ENCODE peak calls at places on chromosomes 4 and X, in eight cellular contexts. T is SJSA1; C is tibial nerve; N is upper lobe of right lung; U is naive thymus-derived CD4-positive, alpha-beta T cell; S is CD8-positive, alpha-beta T cell; O is pancreas; P is psoas muscle. W is an unnamed sample.

GRCh38 chrX:45479196-45479834 is 278.6 kb upstream of the DIPK2B start:
- DNase-seq in U (no peak), P (no peak), T (peak; percentile 46), N (no peak), O (no peak), C (no peak), S (no peak), W (no peak)

GRCh38 chrX:64379924-64380323 is 15.3 kb downstream of the MTMR8 start:
- DNase-seq in O (no peak), U (no peak), P (no peak), C (no peak), N (no peak), T (no peak), S (no peak), W (no peak)

GRCh38 chr4:61200991-61201526 is 933 bp downstream of the ADGRL3 start:
- DNase-seq in C (peak; percentile 7), U (no peak), T (no peak), N (no peak), P (no peak), S (no peak), O (no peak), W (no peak)

GRCh38 chr4:15374697-15375096 is 53.1 kb upstream of the C1QTNF7 start:
- DNase-seq in O (no peak), T (no peak), P (no peak), S (no peak), U (no peak), C (no peak), N (no peak), W (no peak)

GRCh38 chr4:28827866-28828265 is 1892.3 kb upstream of the PCDH7 start:
- DNase-seq in O (no peak), S (no peak), T (no peak), P (no peak), N (no peak), U (no peak), C (no peak), W (no peak)

GRCh38 chrX:37754518-37754917 is 25.3 kb upstream of the CYBB start:
- DNase-seq in T (no peak), S (no peak), C (no peak), N (no peak), U (no peak), O (no peak), P (no peak), W (no peak)

GRCh38 chr4:3375688-3376087 is 66.1 kb upstream of the HGFAC start:
- DNase-seq in N (no peak), P (peak; percentile 83), T (peak; percentile 89), S (no peak), C (no peak), O (no peak), U (no peak), W (no peak)

GRCh38 chr4:7050481-7051143 is 7.4 kb downstream of the TADA2B start:
- DNase-seq in T (no peak), U (no peak), O (peak; percentile 67), C (no peak), S (no peak), P (no peak), N (no peak), W (no peak)

GRCh38 chr4:78532046-78532445 is 19.5 kb upstream of the ANXA3 start:
- DNase-seq in U (no peak), O (no peak), S (no peak), C (no peak), P (no peak), T (no peak), N (no peak), W (no peak)

GRCh38 chrX:46686003-46686645 is 72.8 kb downstream of the SLC9A7 start:
- DNase-seq in S (peak; percentile 20), O (no peak), C (peak; percentile 34), P (no peak), T (peak; percentile 37), U (no peak), N (no peak), W (peak; percentile 4)

GRCh38 chr4:35793045-35793722 is 451.1 kb downstream of the ARAP2 start:
- DNase-seq in O (no peak), T (no peak), C (no peak), S (no peak), U (no peak), N (no peak), P (no peak), W (no peak)

GRCh38 chr4:110483516-110483915 is 7.6 kb downstream of the ENPEP start:
- DNase-seq in N (no peak), C (no peak), T (no peak), P (no peak), S (no peak), U (no peak), O (no peak), W (no peak)

GRCh38 chrX:119503484-119503861 is 35.2 kb downstream of the SLC25A5 start:
- DNase-seq in C (no peak), T (peak; percentile 74), N (peak; percentile 73), S (no peak), O (peak; percentile 46), P (peak; percentile 34), U (no peak), W (no peak)

GRCh38 chrX:30893206-30893605 is 4.2 kb upstream of the TAB3 start:
- DNase-seq in U (no peak), S (no peak), O (no peak), N (no peak), P (no peak), C (no peak), T (no peak), W (no peak)

GRCh38 chrX:116009871-116010710 is 160.5 kb upstream of the AGTR2 start:
- DNase-seq in N (peak; percentile 70), S (no peak), T (no peak), C (no peak), O (no peak), P (no peak), U (no peak), W (no peak)

GRCh38 chrX:68710870-68711576 is 63.6 kb downstream of the STARD8 start:
- DNase-seq in N (no peak), P (peak; percentile 28), U (no peak), S (no peak), C (peak; percentile 28), O (peak; percentile 19), T (no peak), W (no peak)

DNA sequence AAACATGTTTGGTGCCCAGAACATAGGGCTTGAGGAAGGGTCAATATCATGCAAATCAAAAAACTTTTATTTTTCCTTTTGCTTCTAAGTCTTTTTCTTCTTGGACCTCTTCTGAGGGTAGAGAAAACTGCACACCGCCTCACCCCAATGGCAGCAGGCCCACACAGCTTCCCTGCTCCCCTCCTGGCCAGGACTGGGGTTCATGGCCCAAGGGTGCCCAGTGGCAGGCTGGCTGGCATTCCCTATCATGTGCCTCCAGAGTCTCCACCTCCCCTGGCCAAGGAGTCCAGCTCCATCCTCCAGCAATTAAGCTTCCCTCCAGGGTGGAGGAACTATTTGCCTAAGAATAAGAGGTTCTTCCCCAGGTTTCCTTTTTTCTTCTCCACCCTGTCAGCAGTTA is 529.6 kb upstream of the SPANXN1 start:
- DNase-seq in N (no peak), P (no peak), U (no peak), C (no peak), T (no peak), O (no peak), S (no peak), W (no peak)
- H3K9me3 ChIP-seq in N (no peaks in the 10 kb centered on the region), P (no peaks in the 10 kb centered on the region), U (no peaks in the 10 kb centered on the region), C (no peaks in the 10 kb centered on the region), T (no peaks in the 10 kb centered on the region), O (no peaks in the 10 kb centered on the region), S (no peaks in the 10 kb centered on the region), W (no peaks in the 10 kb centered on the region)

DNA sequence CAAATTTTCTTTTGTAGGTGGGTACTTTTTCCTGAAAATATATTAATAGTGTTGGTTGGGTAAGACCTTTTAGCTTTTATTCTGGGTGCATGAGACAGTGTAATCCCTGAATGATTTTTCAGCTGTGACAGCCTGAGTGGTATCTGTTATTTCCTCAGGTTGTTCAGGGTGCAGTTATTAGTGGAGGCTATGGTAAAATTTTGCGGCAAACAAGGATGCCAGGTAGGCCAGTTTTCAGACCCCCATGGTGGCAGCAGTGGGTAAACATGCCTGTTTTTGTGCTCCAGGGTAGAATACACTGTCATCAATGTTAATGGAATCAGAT is 47.9 kb upstream of the GRID2 start:
- DNase-seq in O (no peak), N (no peak), T (no peak), C (no peak), S (no peak), P (no peak), U (no peak), W (no peak)
- H3K9me3 ChIP-seq in O (no peaks in the 10 kb centered on the region), N (no peaks in the 10 kb centered on the region), T (no peaks in the 10 kb centered on the region), C (peaks cover 37% of the 10 kb centered on the region), S (no peaks in the 10 kb centered on the region), P (peaks cover 9% of the 10 kb centered on the region), U (peaks cover 8% of the 10 kb centered on the region), W (no peaks in the 10 kb centered on the region)

GRCh38 chrX:131693359-131693758 is 149.5 kb downstream of the OR13H1 start:
- DNase-seq in S (no peak), U (no peak), C (no peak), T (no peak), N (no peak), O (no peak), P (no peak), W (no peak)
- H3K9me3 ChIP-seq in S (no peaks in the 10 kb centered on the region), U (no peaks in the 10 kb centered on the region), C (no peaks in the 10 kb centered on the region), T (no peaks in the 10 kb centered on the region), N (no peaks in the 10 kb centered on the region), O (no peaks in the 10 kb centered on the region), P (no peaks in the 10 kb centered on the region), W (no peaks in the 10 kb centered on the region)

GRCh38 chr4:87066403-87067119 is 131.8 kb downstream of the AFF1 start:
- DNase-seq in N (no peak), P (no peak), C (no peak), O (no peak), U (no peak), T (no peak), S (no peak), W (no peak)

GRCh38 chr4:87069037-87069742 is 134.4 kb downstream of the AFF1 start:
- DNase-seq in T (no peak), N (no peak), U (no peak), O (no peak), P (no peak), S (no peak), C (no peak), W (no peak)

GRCh38 chr4:87068591-87069021 is 133.8 kb downstream of the AFF1 start:
- DNase-seq in T (no peak), N (no peak), O (no peak), U (no peak), S (no peak), C (no peak), P (no peak), W (no peak)

GRCh38 chr4:87065016-87065415 is 130.2 kb downstream of the AFF1 start:
- DNase-seq in T (no peak), N (no peak), S (no peak), P (no peak), U (no peak), C (no peak), O (no peak), W (no peak)

DNA sequence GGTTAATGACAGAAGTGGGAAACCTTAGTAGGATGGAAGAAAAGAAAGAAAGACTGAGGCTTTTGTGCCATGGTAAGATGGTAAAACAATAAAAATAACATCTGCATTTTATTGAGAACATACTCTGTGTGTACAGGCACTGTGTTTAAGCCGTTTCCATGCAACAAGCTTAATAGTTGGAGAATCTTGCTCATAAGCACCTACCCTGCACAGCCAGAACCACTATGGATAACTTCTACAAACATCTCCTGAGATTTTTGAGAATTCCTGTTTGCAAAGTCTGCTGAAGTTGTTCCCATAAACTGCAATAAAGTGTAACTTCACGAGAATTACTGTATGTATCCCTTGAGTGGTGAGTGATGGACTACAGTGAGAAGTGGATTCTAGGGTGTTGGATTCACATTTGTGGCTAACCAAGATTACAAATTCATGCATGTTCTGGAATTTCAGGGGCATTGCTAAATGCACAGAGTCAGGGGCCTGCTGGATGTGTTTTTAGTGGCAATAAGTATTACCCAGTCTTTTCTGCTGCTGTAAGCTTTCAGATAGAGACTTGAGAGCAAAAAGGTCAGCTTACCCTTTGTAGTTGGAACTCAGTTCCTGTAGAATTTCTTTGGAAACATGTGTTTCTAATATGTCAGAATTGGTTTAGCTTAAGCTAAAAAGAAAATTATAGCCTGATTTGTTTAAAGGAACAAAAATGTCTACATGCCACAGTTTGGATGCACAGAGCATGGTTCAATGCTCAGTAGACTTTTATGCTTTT is 132.5 kb downstream of the AFF1 start:
- DNase-seq in S (no peak), C (no peak), O (no peak), N (no peak), T (no peak), U (no peak), P (no peak), W (no peak)
- H3K9me3 ChIP-seq in S (no peaks in the 10 kb centered on the region), C (no peaks in the 10 kb centered on the region), O (no peaks in the 10 kb centered on the region), N (no peaks in the 10 kb centered on the region), T (no peaks in the 10 kb centered on the region), U (no peaks in the 10 kb centered on the region), P (no peaks in the 10 kb centered on the region), W (no peaks in the 10 kb centered on the region)

W was measured in T-helper 17 cell.